ENCODE peak calls at places on chromosomes 7 and 10, in ten cellular contexts. One of them, this sample, is unnamed.

GRCh38 chr7:108358553-108358952 is 97.7 kb downstream of the NRCAM start:
- DNase-seq in MM.1S: no peak
- DNase-seq in cardiac muscle cell: no peak
- DNase-seq in A673: no peak
- DNase-seq in thoracic aorta: no peak
- DNase-seq in psoas muscle: no peak
- DNase-seq in heart left ventricle: no peak
- DNase-seq in CD4-positive, alpha-beta T cell: no peak
- DNase-seq in fibroblast of lung: peak; percentile 93
- DNase-seq in body of pancreas: peak; percentile 90
- DNase-seq in this sample: no peak

GRCh38 chr10:65968871-65969270 is 957.0 kb upstream of the LRRTM3 start:
- DNase-seq in MM.1S: peak; percentile 24
- DNase-seq in cardiac muscle cell: no peak
- DNase-seq in A673: no peak
- DNase-seq in thoracic aorta: no peak
- DNase-seq in psoas muscle: no peak
- DNase-seq in heart left ventricle: no peak
- DNase-seq in CD4-positive, alpha-beta T cell: no peak
- DNase-seq in fibroblast of lung: no peak
- DNase-seq in body of pancreas: no peak
- DNase-seq in this sample: no peak

GRCh38 chr10:7488418-7488829 is 77.6 kb upstream of the SFMBT2 start:
- DNase-seq in MM.1S: no peak
- DNase-seq in cardiac muscle cell: peak; percentile 67
- DNase-seq in A673: no peak
- DNase-seq in thoracic aorta: no peak
- DNase-seq in psoas muscle: no peak
- DNase-seq in heart left ventricle: no peak
- DNase-seq in CD4-positive, alpha-beta T cell: no peak
- DNase-seq in fibroblast of lung: peak; percentile 23
- DNase-seq in body of pancreas: peak; percentile 50
- DNase-seq in this sample: no peak

GRCh38 chr10:88413412-88413811 is 169.7 kb downstream of the RNLS start:
- DNase-seq in MM.1S: no peak
- DNase-seq in cardiac muscle cell: no peak
- DNase-seq in A673: no peak
- DNase-seq in thoracic aorta: no peak
- DNase-seq in psoas muscle: no peak
- DNase-seq in heart left ventricle: no peak
- DNase-seq in CD4-positive, alpha-beta T cell: no peak
- DNase-seq in fibroblast of lung: no peak
- DNase-seq in body of pancreas: no peak
- DNase-seq in this sample: no peak

GRCh38 chr7:156680281-156680680 is 39.7 kb downstream of the RNF32 start:
- DNase-seq in MM.1S: no peak
- DNase-seq in cardiac muscle cell: no peak
- DNase-seq in A673: no peak
- DNase-seq in thoracic aorta: no peak
- DNase-seq in psoas muscle: no peak
- DNase-seq in heart left ventricle: no peak
- DNase-seq in CD4-positive, alpha-beta T cell: no peak
- DNase-seq in fibroblast of lung: peak; percentile 78
- DNase-seq in body of pancreas: no peak
- DNase-seq in this sample: no peak

GRCh38 chr10:7892146-7892545 is 73.8 kb downstream of the TAF3 start:
- DNase-seq in MM.1S: no peak
- DNase-seq in cardiac muscle cell: no peak
- DNase-seq in A673: no peak
- DNase-seq in thoracic aorta: no peak
- DNase-seq in psoas muscle: no peak
- DNase-seq in heart left ventricle: no peak
- DNase-seq in CD4-positive, alpha-beta T cell: no peak
- DNase-seq in fibroblast of lung: no peak
- DNase-seq in body of pancreas: no peak
- DNase-seq in this sample: no peak

GRCh38 chr7:17233643-17234397 is 64.6 kb upstream of the AHR start:
- DNase-seq in MM.1S: no peak
- DNase-seq in cardiac muscle cell: no peak
- DNase-seq in A673: no peak
- DNase-seq in thoracic aorta: no peak
- DNase-seq in psoas muscle: no peak
- DNase-seq in heart left ventricle: no peak
- DNase-seq in CD4-positive, alpha-beta T cell: peak; percentile 36
- DNase-seq in fibroblast of lung: peak; percentile 17
- DNase-seq in body of pancreas: no peak
- DNase-seq in this sample: no peak

GRCh38 chr10:46198516-46198915 is 88.3 kb upstream of the ANTXRL start:
- DNase-seq in MM.1S: no peak
- DNase-seq in cardiac muscle cell: no peak
- DNase-seq in A673: no peak
- DNase-seq in thoracic aorta: no peak
- DNase-seq in psoas muscle: no peak
- DNase-seq in heart left ventricle: no peak
- DNase-seq in CD4-positive, alpha-beta T cell: no peak
- DNase-seq in fibroblast of lung: no peak
- DNase-seq in body of pancreas: no peak
- DNase-seq in this sample: no peak

GRCh38 chr10:85608706-85609105 is 757.9 kb downstream of the GRID1 start:
- DNase-seq in MM.1S: no peak
- DNase-seq in cardiac muscle cell: no peak
- DNase-seq in A673: no peak
- DNase-seq in thoracic aorta: no peak
- DNase-seq in psoas muscle: no peak
- DNase-seq in heart left ventricle: no peak
- DNase-seq in CD4-positive, alpha-beta T cell: no peak
- DNase-seq in fibroblast of lung: no peak
- DNase-seq in body of pancreas: no peak
- DNase-seq in this sample: no peak

GRCh38 chr7:159218216-159219006 is 73.7 kb upstream of the VIPR2 start:
- DNase-seq in MM.1S: no peak
- DNase-seq in cardiac muscle cell: no peak
- DNase-seq in A673: no peak
- DNase-seq in thoracic aorta: no peak
- DNase-seq in psoas muscle: no peak
- DNase-seq in heart left ventricle: no peak
- DNase-seq in CD4-positive, alpha-beta T cell: no peak
- DNase-seq in fibroblast of lung: no peak
- DNase-seq in body of pancreas: no peak
- DNase-seq in this sample: no peak

GRCh38 chr10:93701903-93702277 is 502 bp downstream of the FRA10AC1 start:
- DNase-seq in MM.1S: no peak
- DNase-seq in cardiac muscle cell: peak; percentile 40
- DNase-seq in A673: no peak
- DNase-seq in thoracic aorta: no peak
- DNase-seq in psoas muscle: no peak
- DNase-seq in heart left ventricle: no peak
- DNase-seq in CD4-positive, alpha-beta T cell: no peak
- DNase-seq in fibroblast of lung: peak; percentile 62
- DNase-seq in body of pancreas: peak; percentile 12
- DNase-seq in this sample: no peak

GRCh38 chr10:5945561-5946418 is 31.6 kb downstream of the IL15RA start:
- DNase-seq in MM.1S: no peak
- DNase-seq in cardiac muscle cell: no peak
- DNase-seq in A673: no peak
- DNase-seq in thoracic aorta: no peak
- DNase-seq in psoas muscle: peak; percentile 76
- DNase-seq in heart left ventricle: peak; percentile 66
- DNase-seq in CD4-positive, alpha-beta T cell: no peak
- DNase-seq in fibroblast of lung: peak; percentile 98
- DNase-seq in body of pancreas: peak; percentile 39
- DNase-seq in this sample: peak; percentile 77

GRCh38 chr10:93039721-93040120 is 20.9 kb upstream of the CYP26C1 start:
- DNase-seq in MM.1S: peak; percentile 69
- DNase-seq in cardiac muscle cell: peak; percentile 56
- DNase-seq in A673: peak; percentile 48
- DNase-seq in thoracic aorta: no peak
- DNase-seq in psoas muscle: no peak
- DNase-seq in heart left ventricle: no peak
- DNase-seq in CD4-positive, alpha-beta T cell: no peak
- DNase-seq in fibroblast of lung: peak; percentile 25
- DNase-seq in body of pancreas: no peak
- DNase-seq in this sample: no peak

GRCh38 chr7:55308186-55308929 is 56.8 kb upstream of the LANCL2 start:
- DNase-seq in MM.1S: no peak
- DNase-seq in cardiac muscle cell: peak; percentile 17
- DNase-seq in A673: no peak
- DNase-seq in thoracic aorta: no peak
- DNase-seq in psoas muscle: no peak
- DNase-seq in heart left ventricle: no peak
- DNase-seq in CD4-positive, alpha-beta T cell: no peak
- DNase-seq in fibroblast of lung: peak; percentile 98
- DNase-seq in body of pancreas: no peak
- DNase-seq in this sample: no peak

GRCh38 chr7:44431091-44431608 is 59.3 kb downstream of the NUDCD3 start:
- DNase-seq in MM.1S: peak; percentile 80
- DNase-seq in cardiac muscle cell: peak; percentile 36
- DNase-seq in A673: no peak
- DNase-seq in thoracic aorta: no peak
- DNase-seq in psoas muscle: no peak
- DNase-seq in heart left ventricle: peak; percentile 41
- DNase-seq in CD4-positive, alpha-beta T cell: peak; percentile 10
- DNase-seq in fibroblast of lung: peak; percentile 30
- DNase-seq in body of pancreas: peak; percentile 33
- DNase-seq in this sample: no peak

GRCh38 chr10:133276435-133277201 is at the start of gene ADAM8:
- DNase-seq in MM.1S: peak; percentile 79
- DNase-seq in cardiac muscle cell: peak; percentile 64
- DNase-seq in A673: no peak
- DNase-seq in thoracic aorta: no peak
- DNase-seq in psoas muscle: peak; percentile 62
- DNase-seq in heart left ventricle: no peak
- DNase-seq in CD4-positive, alpha-beta T cell: peak; percentile 66
- DNase-seq in fibroblast of lung: no peak
- DNase-seq in body of pancreas: peak; percentile 44
- DNase-seq in this sample: no peak

GRCh38 chr7:13321321-13321720 is 633.9 kb downstream of the ARL4A start:
- DNase-seq in MM.1S: no peak
- DNase-seq in cardiac muscle cell: no peak
- DNase-seq in A673: no peak
- DNase-seq in thoracic aorta: no peak
- DNase-seq in psoas muscle: no peak
- DNase-seq in heart left ventricle: no peak
- DNase-seq in CD4-positive, alpha-beta T cell: no peak
- DNase-seq in fibroblast of lung: no peak
- DNase-seq in body of pancreas: no peak
- DNase-seq in this sample: no peak

GRCh38 chr7:100127866-100128601 is 1.3 kb downstream of the MBLAC1 start:
- DNase-seq in MM.1S: peak; percentile 14
- DNase-seq in cardiac muscle cell: peak; percentile 62
- DNase-seq in A673: peak; percentile 39
- DNase-seq in thoracic aorta: no peak
- DNase-seq in psoas muscle: peak; percentile 61
- DNase-seq in heart left ventricle: no peak
- DNase-seq in CD4-positive, alpha-beta T cell: peak; percentile 20
- DNase-seq in fibroblast of lung: no peak
- DNase-seq in body of pancreas: peak; percentile 28
- DNase-seq in this sample: no peak

GRCh38 chr10:72016608-72017310 is 52.6 kb downstream of the CHST3 start:
- DNase-seq in MM.1S: no peak
- DNase-seq in cardiac muscle cell: no peak
- DNase-seq in A673: no peak
- DNase-seq in thoracic aorta: no peak
- DNase-seq in psoas muscle: peak; percentile 84
- DNase-seq in heart left ventricle: peak; percentile 74
- DNase-seq in CD4-positive, alpha-beta T cell: no peak
- DNase-seq in fibroblast of lung: no peak
- DNase-seq in body of pancreas: no peak
- DNase-seq in this sample: peak; percentile 71

GRCh38 chr7:98826811-98827231 is 43.0 kb downstream of the TMEM130 start:
- DNase-seq in MM.1S: peak; percentile 9
- DNase-seq in cardiac muscle cell: no peak
- DNase-seq in A673: no peak
- DNase-seq in thoracic aorta: peak; percentile 80
- DNase-seq in psoas muscle: peak; percentile 91
- DNase-seq in heart left ventricle: peak; percentile 95
- DNase-seq in CD4-positive, alpha-beta T cell: no peak
- DNase-seq in fibroblast of lung: no peak
- DNase-seq in body of pancreas: peak; percentile 65
- DNase-seq in this sample: peak; percentile 91

GRCh38 chr7:129958643-129959479 is 6.1 kb upstream of the UBE2H start:
- DNase-seq in MM.1S: no peak
- DNase-seq in cardiac muscle cell: peak; percentile 45
- DNase-seq in A673: no peak
- DNase-seq in thoracic aorta: no peak
- DNase-seq in psoas muscle: peak; percentile 85
- DNase-seq in heart left ventricle: peak; percentile 83
- DNase-seq in CD4-positive, alpha-beta T cell: no peak
- DNase-seq in fibroblast of lung: peak; percentile 79
- DNase-seq in body of pancreas: peak; percentile 76
- DNase-seq in this sample: peak; percentile 25

GRCh38 chr10:3172446-3173172 is at the start of gene PITRM1:
- DNase-seq in MM.1S: peak; percentile 99
- DNase-seq in cardiac muscle cell: peak; percentile 99
- DNase-seq in A673: peak; percentile 99
- DNase-seq in thoracic aorta: peak; percentile 98
- DNase-seq in psoas muscle: peak; percentile 100
- DNase-seq in heart left ventricle: peak; percentile 99
- DNase-seq in CD4-positive, alpha-beta T cell: peak; percentile 98
- DNase-seq in fibroblast of lung: peak; percentile 99
- DNase-seq in body of pancreas: peak; percentile 99
- DNase-seq in this sample: peak; percentile 99
- H3K27ac ChIP-seq in MM.1S: peak within 1 kb of the TSS; percentile 53
- H3K27ac ChIP-seq in cardiac muscle cell: peak within 1 kb of the TSS; percentile 44
- H3K27ac ChIP-seq in A673: peak within 1 kb of the TSS; percentile 71
- H3K27ac ChIP-seq in thoracic aorta: peak within 1 kb of the TSS; percentile 83
- H3K27ac ChIP-seq in psoas muscle: peak within 1 kb of the TSS; percentile 93
- H3K27ac ChIP-seq in heart left ventricle: peak within 1 kb of the TSS; percentile 90
- H3K27ac ChIP-seq in CD4-positive, alpha-beta T cell: peak within 1 kb of the TSS; percentile 75
- H3K27ac ChIP-seq in fibroblast of lung: peak within 1 kb of the TSS; percentile 96
- H3K27ac ChIP-seq in body of pancreas: peak within 1 kb of the TSS; percentile 93
- H3K27ac ChIP-seq in this sample: peak within 1 kb of the TSS; percentile 89

GRCh38 chr7:50588937-50589336 is 23.7 kb upstream of the DDC start:
- DNase-seq in MM.1S: no peak
- DNase-seq in cardiac muscle cell: no peak
- DNase-seq in A673: no peak
- DNase-seq in thoracic aorta: no peak
- DNase-seq in psoas muscle: no peak
- DNase-seq in heart left ventricle: no peak
- DNase-seq in CD4-positive, alpha-beta T cell: no peak
- DNase-seq in fibroblast of lung: no peak
- DNase-seq in body of pancreas: no peak
- DNase-seq in this sample: no peak
- TF ChIP-seq CTCF in MM.1S: peak; percentile 6
- TF ChIP-seq CTCF in cardiac muscle cell: peak; percentile 20
- TF ChIP-seq CTCF in A673: no peak
- TF ChIP-seq CTCF in thoracic aorta: no peak
- TF ChIP-seq CTCF in psoas muscle: no peak
- TF ChIP-seq CTCF in heart left ventricle: no peak
- TF ChIP-seq CTCF in CD4-positive, alpha-beta T cell: no peak
- TF ChIP-seq CTCF in fibroblast of lung: peak; percentile 15
- TF ChIP-seq CTCF in body of pancreas: peak; percentile 24
- TF ChIP-seq CTCF in this sample: no peak

GRCh38 chr7:80140388-80140787 is 5.8 kb downstream of the GNAI1 start:
- DNase-seq in MM.1S: no peak
- DNase-seq in cardiac muscle cell: no peak
- DNase-seq in A673: no peak
- DNase-seq in thoracic aorta: no peak
- DNase-seq in psoas muscle: no peak
- DNase-seq in heart left ventricle: no peak
- DNase-seq in CD4-positive, alpha-beta T cell: no peak
- DNase-seq in fibroblast of lung: no peak
- DNase-seq in body of pancreas: no peak
- DNase-seq in this sample: no peak
- H3K27ac ChIP-seq in MM.1S: no peak overlapping the region
- H3K27ac ChIP-seq in cardiac muscle cell: no peak overlapping the region
- H3K27ac ChIP-seq in A673: no peak overlapping the region
- H3K27ac ChIP-seq in thoracic aorta: no peak overlapping the region
- H3K27ac ChIP-seq in psoas muscle: no peak overlapping the region
- H3K27ac ChIP-seq in heart left ventricle: no peak overlapping the region
- H3K27ac ChIP-seq in CD4-positive, alpha-beta T cell: no peak overlapping the region
- H3K27ac ChIP-seq in fibroblast of lung: no peak overlapping the region
- H3K27ac ChIP-seq in body of pancreas: no peak overlapping the region
- H3K27ac ChIP-seq in this sample: no peak overlapping the region

GRCh38 chr7:150787321-150788281 is 12.6 kb downstream of the TMEM176B start:
- DNase-seq in MM.1S: no peak
- DNase-seq in cardiac muscle cell: peak; percentile 48
- DNase-seq in A673: peak; percentile 82
- DNase-seq in thoracic aorta: no peak
- DNase-seq in psoas muscle: no peak
- DNase-seq in heart left ventricle: peak; percentile 45
- DNase-seq in CD4-positive, alpha-beta T cell: no peak
- DNase-seq in fibroblast of lung: no peak
- DNase-seq in body of pancreas: no peak
- DNase-seq in this sample: no peak
- TF ChIP-seq CTCF in MM.1S: no peak
- TF ChIP-seq CTCF in cardiac muscle cell: no peak
- TF ChIP-seq CTCF in A673: no peak
- TF ChIP-seq CTCF in thoracic aorta: no peak
- TF ChIP-seq CTCF in psoas muscle: no peak
- TF ChIP-seq CTCF in heart left ventricle: no peak
- TF ChIP-seq CTCF in CD4-positive, alpha-beta T cell: no peak
- TF ChIP-seq CTCF in fibroblast of lung: no peak
- TF ChIP-seq CTCF in body of pancreas: no peak
- TF ChIP-seq CTCF in this sample: peak; percentile 16

This sample was measured in left ventricle myocardium inferior.